ENCODE peak calls at places on chromosomes 6 and 20, in four cellular contexts. Y is K562, W is WTC11, U is H1. A is an unnamed sample.

GRCh38 chr20:9068896-9069663 is at the start of gene PLCB4:
- DNase-seq in Y (peak), W (peak), U (no peak), A (peak)

GRCh38 chr20:18686696-18687095 is 98.8 kb downstream of the DTD1 start:
- DNase-seq in Y (no peak), W (no peak), U (no peak), A (no peak)

GRCh38 chr20:58714923-58715708 is 22.5 kb downstream of the NPEPL1 start:
- DNase-seq in Y (no peak), W (no peak), U (no peak), A (peak)

GRCh38 chr6:41132254-41132653 is 21.9 kb downstream of the TREML1 start:
- DNase-seq in Y (no peak), W (no peak), U (no peak), A (no peak)

GRCh38 chr6:140713495-140713894 is 1339.0 kb upstream of the CITED2 start:
- DNase-seq in Y (no peak), W (no peak), U (no peak), A (no peak)

GRCh38 chr20:47137231-47137865 is 219.2 kb downstream of the ZMYND8 start:
- DNase-seq in Y (no peak), W (no peak), U (no peak), A (no peak)

GRCh38 chr6:34418367-34418766 is 7.5 kb downstream of the RPS10 start:
- DNase-seq in Y (no peak), W (no peak), U (no peak), A (no peak)

GRCh38 chr6:46090115-46091079 is 39.4 kb upstream of the ENPP4 start:
- DNase-seq in Y (peak), W (peak), U (no peak), A (peak)

GRCh38 chr20:44714102-44714700 is 968 bp upstream of the CCN5 start:
- DNase-seq in Y (no peak), W (no peak), U (no peak), A (no peak)

GRCh38 chr20:34296468-34296867 is 6.7 kb downstream of the AHCY start:
- DNase-seq in Y (no peak), W (no peak), U (no peak), A (no peak)

GRCh38 chr20:18056174-18057105 is 1.3 kb downstream of the OVOL2 start:
- DNase-seq in Y (no peak), W (peak), U (no peak), A (peak)

GRCh38 chr20:48820649-48820973 is 7.2 kb downstream of the PREX1 start:
- DNase-seq in Y (no peak), W (no peak), U (no peak), A (no peak)

GRCh38 chr6:79399499-79399898 is 137.7 kb downstream of the LCA5 start:
- DNase-seq in Y (no peak), W (no peak), U (no peak), A (no peak)

GRCh38 chr6:154448448-154449096 is 61.9 kb downstream of the CNKSR3 start:
- DNase-seq in Y (no peak), W (no peak), U (no peak), A (peak)

GRCh38 chr6:101478891-101479290 is 85.4 kb downstream of the GRIK2 start:
- DNase-seq in Y (no peak), W (no peak), U (no peak), A (no peak)

GRCh38 chr20:1330075-1330830 is 1.3 kb upstream of the SDCBP2 start:
- DNase-seq in Y (no peak), W (no peak), U (no peak), A (peak)

GRCh38 chr6:119276211-119276610 is 73.3 kb downstream of the MAN1A1 start:
- DNase-seq in Y (no peak), W (no peak), U (no peak), A (no peak)

GRCh38 chr6:84877515-84878210 is 113.3 kb upstream of the TBX18 start:
- DNase-seq in Y (no peak), W (no peak), U (no peak), A (no peak)

GRCh38 chr6:40903456-40903855 is 135.6 kb downstream of the UNC5CL start:
- DNase-seq in Y (no peak), W (no peak), U (no peak), A (no peak)

GRCh38 chr6:105862936-105863603 is 223.1 kb upstream of the PRDM1 start:
- DNase-seq in Y (no peak), W (no peak), U (no peak), A (no peak)

GRCh38 chr6:4606681-4607025 is 169.6 kb upstream of the CDYL start:
- DNase-seq in Y (no peak), W (no peak), U (no peak), A (no peak)

GRCh38 chr20:63172726-63173125 is 43.2 kb downstream of the YTHDF1 start:
- DNase-seq in Y (peak), W (peak), U (no peak), A (no peak)

GRCh38 chr6:24547243-24547642 is 52.5 kb downstream of the ALDH5A1 start:
- DNase-seq in Y (peak), W (peak), U (peak), A (no peak)

GRCh38 chr6:149925253-149925973 is 2.5 kb upstream of the RAET1G start:
- DNase-seq in Y (no peak), W (peak), U (no peak), A (peak)

GRCh38 chr6:38871745-38872568 is 156.8 kb downstream of the DNAH8 start:
- DNase-seq in Y (peak), W (peak), U (peak), A (peak)

GRCh38 chr20:59971428-59971827 is 13.2 kb downstream of the CDH26 start:
- DNase-seq in Y (no peak), W (no peak), U (no peak), A (no peak)

GRCh38 chr6:13302751-13303667 is 25.3 kb downstream of the TBC1D7 start:
- DNase-seq in Y (peak), W (no peak), U (no peak), A (no peak)

GRCh38 chr6:13303668-13304017 is 24.7 kb downstream of the TBC1D7 start:
- DNase-seq in Y (peak), W (no peak), U (no peak), A (no peak)

GRCh38 chr6:13305256-13305650 is 23.1 kb downstream of the TBC1D7 start:
- DNase-seq in Y (no peak), W (no peak), U (no peak), A (no peak)

GRCh38 chr6:13304580-13305255 is 23.6 kb downstream of the TBC1D7 start:
- DNase-seq in Y (no peak), W (no peak), U (no peak), A (no peak)

GRCh38 chr6:13304101-13304500 is 24.2 kb downstream of the TBC1D7 start:
- DNase-seq in Y (no peak), W (no peak), U (no peak), A (no peak)
- TF ChIP-seq TEAD4 in Y (no peak), W (no peak), U (no peak), A (no peak)

DNA sequence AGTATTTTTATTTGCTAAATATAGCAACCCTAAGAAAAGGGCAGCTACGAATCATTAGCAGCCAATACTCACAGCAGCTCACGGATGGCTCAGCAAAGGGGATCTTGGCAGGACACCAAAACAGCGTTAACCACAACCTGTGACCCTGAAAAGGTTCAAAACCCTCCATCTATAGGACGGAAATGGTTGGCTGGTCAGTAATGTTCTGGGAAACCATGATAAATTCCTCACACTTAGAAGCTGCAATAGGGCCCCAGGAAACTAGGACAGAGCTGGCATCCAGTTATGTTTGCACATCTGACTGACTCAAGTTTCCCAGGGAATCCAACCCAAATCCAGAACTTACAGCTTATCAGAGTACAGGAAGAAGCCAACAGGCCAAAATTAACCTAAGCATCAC is 30.9 kb upstream of the PTPRT start:
- DNase-seq in Y (no peak), W (no peak), U (no peak), A (no peak)
- TF ChIP-seq TEAD4 in Y (no peak), W (no peak), U (no peak), A (no peak)

DNA sequence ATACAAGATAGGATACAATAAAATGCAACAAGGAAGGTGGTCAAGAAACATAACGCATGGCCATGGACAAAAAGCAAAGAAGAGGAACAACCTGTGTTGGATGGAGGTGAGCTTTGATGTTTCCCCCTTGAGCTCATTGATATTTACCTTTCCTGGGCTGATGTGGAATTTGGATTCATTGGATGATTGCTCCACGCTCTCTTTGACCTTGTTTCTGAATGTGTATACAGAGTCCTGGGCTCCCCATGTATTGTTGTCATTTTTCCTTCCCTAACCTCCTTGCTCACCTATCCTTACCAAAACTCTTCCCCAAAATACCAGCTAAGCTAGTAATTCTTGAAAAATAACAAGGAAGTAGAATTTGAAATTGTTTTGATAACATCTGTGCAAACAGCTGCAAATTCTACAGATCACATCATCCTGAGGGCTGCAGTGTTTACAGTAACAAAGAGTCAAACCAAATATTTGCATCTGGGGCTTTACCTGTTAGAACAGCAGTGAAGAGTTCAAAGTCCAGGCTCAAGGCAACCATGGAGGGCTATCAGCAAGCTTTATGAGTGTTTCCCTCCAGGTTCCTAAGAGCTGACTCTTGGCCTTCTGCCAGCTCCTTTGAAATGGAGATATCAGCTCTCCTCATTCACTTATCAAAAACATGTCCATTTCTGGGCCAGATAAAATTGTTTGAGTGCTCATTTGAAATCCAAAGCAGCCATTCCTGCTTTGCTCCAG is 214.3 kb upstream of the MARCKS start:
- DNase-seq in Y (peak), W (peak), U (no peak), A (peak)
- TF ChIP-seq TEAD4 in Y (no peak), W (no peak), U (no peak), A (no peak)

GRCh38 chr6:111173946-111174345 is 86.6 kb downstream of the SLC16A10 start:
- DNase-seq in Y (no peak), W (no peak), U (no peak), A (no peak)

GRCh38 chr6:111176763-111177099 is 89.4 kb downstream of the SLC16A10 start:
- DNase-seq in Y (no peak), W (no peak), U (no peak), A (no peak)

GRCh38 chr6:111176038-111176762 is 88.9 kb downstream of the SLC16A10 start:
- DNase-seq in Y (no peak), W (no peak), U (no peak), A (no peak)

GRCh38 chr6:111173341-111173740 is 86.0 kb downstream of the SLC16A10 start:
- DNase-seq in Y (no peak), W (peak), U (no peak), A (no peak)

DNA sequence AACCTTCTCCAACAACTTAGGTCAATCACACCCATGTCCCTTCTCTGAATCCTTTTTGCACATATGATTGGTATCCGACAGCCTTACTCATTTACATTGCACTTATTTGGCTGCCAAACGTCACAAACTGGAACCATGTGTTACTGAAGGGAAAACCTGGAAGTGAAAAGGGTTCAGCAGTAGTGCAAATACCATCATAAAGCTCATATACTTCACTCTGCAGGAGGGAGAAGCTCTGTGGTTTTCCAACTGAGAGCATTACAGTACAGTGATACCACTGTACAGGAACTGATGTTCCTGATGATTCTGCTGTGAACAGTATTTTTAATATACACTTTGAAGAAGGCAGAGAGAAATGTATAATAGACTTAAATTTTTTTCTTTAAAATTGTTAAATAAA is 87.8 kb downstream of the SLC16A10 start:
- DNase-seq in Y (no peak), W (no peak), U (no peak), A (no peak)
- TF ChIP-seq TEAD4 in Y (no peak), W (no peak), U (no peak), A (no peak)

GRCh38 chr6:168157272-168158007 is 78.4 kb upstream of the FRMD1 start:
- DNase-seq in Y (no peak), W (no peak), U (no peak), A (no peak)

GRCh38 chr6:168155193-168155592 is 76.2 kb upstream of the FRMD1 start:
- DNase-seq in Y (no peak), W (no peak), U (no peak), A (no peak)

GRCh38 chr6:168154263-168154917 is 75.4 kb upstream of the FRMD1 start:
- DNase-seq in Y (no peak), W (no peak), U (no peak), A (no peak)

GRCh38 chr6:168156742-168157265 is 77.8 kb upstream of the FRMD1 start:
- DNase-seq in Y (no peak), W (no peak), U (no peak), A (no peak)

GRCh38 chr6:168155821-168156741 is 77.1 kb upstream of the FRMD1 start:
- DNase-seq in Y (no peak), W (no peak), U (no peak), A (no peak)
- TF ChIP-seq TEAD4 in Y (no peak), W (no peak), U (no peak), A (no peak)

DNA sequence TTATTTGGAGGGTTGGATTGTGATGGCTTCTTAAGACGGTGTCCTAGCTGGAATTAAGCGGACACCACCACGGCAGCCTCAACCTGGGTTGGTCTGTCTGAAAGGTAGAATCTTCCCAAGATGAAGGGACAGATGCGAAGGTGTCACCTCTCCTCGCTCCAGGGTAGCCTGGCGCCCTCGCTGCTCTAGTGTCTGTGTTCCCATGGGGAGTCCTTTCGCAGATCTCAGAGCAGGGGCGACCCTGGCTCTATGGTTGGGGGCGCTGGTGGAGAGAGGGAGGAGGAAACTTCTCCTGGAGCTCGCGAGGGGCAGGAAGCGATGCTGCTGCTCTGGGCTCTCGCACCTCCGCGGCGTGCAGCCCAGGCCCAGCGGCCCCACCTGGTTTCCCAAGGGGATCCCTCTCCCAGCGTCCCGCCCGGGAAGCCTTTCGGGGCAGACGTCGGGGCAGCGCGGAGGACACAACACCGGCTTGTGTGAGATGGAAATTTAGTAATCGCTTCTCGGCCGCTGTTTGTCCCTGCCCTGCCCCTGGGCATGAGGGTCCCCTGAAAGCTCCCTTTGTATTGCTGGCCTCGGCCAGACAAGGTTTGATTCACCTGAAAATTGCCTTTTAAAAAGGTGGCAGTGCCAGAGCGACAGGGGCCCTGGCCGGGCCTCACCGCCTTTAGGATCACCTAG is 1.8 kb downstream of the RSPO3 start:
- DNase-seq in Y (no peak), W (peak), U (no peak), A (peak)
- TF ChIP-seq TEAD4 in Y (no peak), W (no peak), U (no peak), A (no peak)

A was measured in SK-N-SH.